ENCODE peak calls at places on chromosomes 3 and 15, in four cellular contexts. T, W, K and O are unnamed samples.
A peak's percentile ranks its signal among the peaks of the same experiment; 100 is the strongest.

GRCh38 chr3:47005212-47006144 is 26.0 kb downstream of the NBEAL2 start:
- DNase-seq in T (no peak), W (no peak), K (no peak), O (peak; percentile 28)

GRCh38 chr3:190281308-190282051 is 40.8 kb downstream of the CLDN1 start:
- DNase-seq in W (no peak), K (no peak), T (no peak), O (no peak)

GRCh38 chr3:178022599-178022998 is 513.6 kb upstream of the KCNMB2 start:
- DNase-seq in T (no peak), W (no peak), K (peak; percentile 12), O (no peak)

GRCh38 chr3:116299646-116300081 is 145.6 kb downstream of the LSAMP start:
- DNase-seq in W (no peak), K (no peak), T (peak; percentile 14), O (no peak)

GRCh38 chr15:70362911-70363310 is 265.2 kb upstream of the TLE3 start:
- DNase-seq in K (no peak), T (peak; percentile 54), W (peak; percentile 24), O (peak; percentile 58)

GRCh38 chr15:62099171-62099601 is 32.4 kb downstream of the C2CD4A start:
- DNase-seq in T (no peak), W (peak; percentile 74), K (peak; percentile 82), O (no peak)

GRCh38 chr3:56133423-56133822 is 334.8 kb downstream of the ERC2 start:
- DNase-seq in W (peak; percentile 59), T (no peak), K (no peak), O (no peak)

GRCh38 chr3:48406443-48407431 is 23.1 kb downstream of the PLXNB1 start:
- DNase-seq in T (peak; percentile 24), K (no peak), W (no peak), O (no peak)

GRCh38 chr3:32947466-32948238 is 3.8 kb upstream of the CCR4 start:
- DNase-seq in W (peak; percentile 97), T (peak; percentile 64), K (peak; percentile 43), O (peak; percentile 76)

GRCh38 chr15:41043276-41043675 is 72.8 kb downstream of the INO80 start:
- DNase-seq in T (no peak), W (no peak), K (peak; percentile 42), O (no peak)

GRCh38 chr3:27767000-27767399 is 44.9 kb upstream of the EOMES start:
- DNase-seq in K (no peak), T (no peak), W (no peak), O (no peak)

GRCh38 chr3:171741377-171741776 is 68.9 kb downstream of the PLD1 start:
- DNase-seq in T (no peak), W (no peak), K (no peak), O (no peak)

GRCh38 chr3:133706033-133706432 is 40.2 kb upstream of the TF start:
- DNase-seq in T (no peak), K (no peak), W (no peak), O (no peak)

GRCh38 chr3:102079809-102080197 is 230.5 kb downstream of the NFKBIZ start:
- DNase-seq in T (no peak), W (no peak), K (no peak), O (no peak)

GRCh38 chr3:25047058-25047457 is 381.0 kb upstream of the RARB start:
- DNase-seq in W (no peak), T (no peak), K (no peak), O (no peak)

GRCh38 chr3:134516905-134517304 is 31.0 kb downstream of the CEP63 start:
- DNase-seq in W (no peak), K (no peak), T (no peak), O (no peak)

GRCh38 chr3:70832035-70832795 is 519.8 kb upstream of the MDFIC2 start:
- DNase-seq in W (peak; percentile 48), T (no peak), K (peak; percentile 82), O (no peak)

GRCh38 chr3:195253981-195254432 is 17.0 kb downstream of the XXYLT1 start:
- DNase-seq in W (no peak), T (peak; percentile 12), K (no peak), O (peak; percentile 17)

GRCh38 chr15:81908111-81908510 is 137.7 kb downstream of the MEX3B start:
- DNase-seq in K (no peak), T (no peak), W (no peak), O (no peak)

GRCh38 chr3:103963599-103963998 is 1403.1 kb upstream of the ALCAM start:
- DNase-seq in W (no peak), K (no peak), T (no peak), O (no peak)

GRCh38 chr15:31301687-31301990 is 25.0 kb upstream of the KLF13 start:
- DNase-seq in K (no peak), T (no peak), W (no peak), O (no peak)

GRCh38 chr3:29186131-29186599 is 94.7 kb upstream of the RBMS3 start:
- DNase-seq in T (no peak), W (peak; percentile 97), K (peak; percentile 96), O (no peak)

GRCh38 chr3:8722808-8723207 is 10.8 kb upstream of the CAV3 start:
- DNase-seq in T (no peak), K (no peak), W (no peak), O (no peak)

GRCh38 chr3:33989229-33989628 is 190.8 kb downstream of the PDCD6IP start:
- DNase-seq in W (no peak), K (no peak), T (no peak), O (no peak)

GRCh38 chr3:153400641-153401040 is 238.6 kb downstream of the RAP2B start:
- DNase-seq in K (no peak), T (no peak), W (no peak), O (no peak)

GRCh38 chr15:60299452-60300047 is 98.2 kb downstream of the ANXA2 start:
- DNase-seq in W (peak; percentile 13), K (peak; percentile 6), T (no peak), O (peak; percentile 35)

GRCh38 chr15:80251505-80252280 is at the start of gene CTXND1:
- DNase-seq in T (peak; percentile 37), W (no peak), K (no peak), O (no peak)

GRCh38 chr3:139491027-139491700 is 14.8 kb upstream of the RBP2 start:
- DNase-seq in T (no peak), K (no peak), W (peak; percentile 1), O (no peak)

GRCh38 chr15:70447927-70448698 is 315.2 kb downstream of the UACA start:
- DNase-seq in W (no peak), T (no peak), K (no peak), O (no peak)

GRCh38 chr15:85702321-85703230 is 92.1 kb downstream of the KLHL25 start:
- DNase-seq in K (no peak), W (no peak), T (no peak), O (no peak)

GRCh38 chr3:195863121-195864061 is 45.0 kb downstream of the TNK2 start:
- DNase-seq in W (peak; percentile 88), K (peak; percentile 75), T (peak; percentile 89), O (peak; percentile 87)

GRCh38 chr3:14810070-14810732 is 8.6 kb upstream of the FGD5 start:
- DNase-seq in K (no peak), W (no peak), T (no peak), O (no peak)